ENCODE peak calls at places on chromosomes 16 and 17, in four cellular contexts. One of them, this sample, is unnamed.

GRCh38 chr16:1343428-1344242 is 8.0 kb downstream of the TSR3 start:
- DNase-seq in cardiac fibroblast: no peak
- DNase-seq in HAP-1: no peak
- DNase-seq in GM10248: no peak
- DNase-seq in this sample: no peak

GRCh38 chr17:58341861-58342475 is 10.0 kb downstream of the SUPT4H1 start:
- DNase-seq in HAP-1: no peak
- DNase-seq in cardiac fibroblast: no peak
- DNase-seq in GM10248: no peak
- DNase-seq in this sample: no peak

GRCh38 chr16:60755907-60756306 is 1280.3 kb downstream of the CDH8 start:
- DNase-seq in GM10248: no peak
- DNase-seq in HAP-1: no peak
- DNase-seq in cardiac fibroblast: no peak
- DNase-seq in this sample: no peak

GRCh38 chr16:12680531-12680930 is 123.2 kb downstream of the CPPED1 start:
- DNase-seq in GM10248: no peak
- DNase-seq in HAP-1: no peak
- DNase-seq in cardiac fibroblast: no peak
- DNase-seq in this sample: no peak

GRCh38 chr17:8991514-8992285 is 26.2 kb upstream of the PIK3R5 start:
- DNase-seq in GM10248: peak
- DNase-seq in cardiac fibroblast: peak
- DNase-seq in HAP-1: peak
- DNase-seq in this sample: peak

GRCh38 chr17:77872199-77872598 is 86.3 kb upstream of the TNRC6C start:
- DNase-seq in cardiac fibroblast: no peak
- DNase-seq in HAP-1: no peak
- DNase-seq in GM10248: no peak
- DNase-seq in this sample: no peak

GRCh38 chr17:45171338-45172231 is 9.9 kb downstream of the HEXIM2 start:
- DNase-seq in cardiac fibroblast: no peak
- DNase-seq in GM10248: no peak
- DNase-seq in HAP-1: no peak
- DNase-seq in this sample: no peak

GRCh38 chr17:61168506-61168905 is 231.1 kb upstream of the TBX2 start:
- DNase-seq in cardiac fibroblast: no peak
- DNase-seq in GM10248: no peak
- DNase-seq in HAP-1: no peak
- DNase-seq in this sample: peak

GRCh38 chr16:73846292-73846849 is 450.2 kb upstream of the PSMD7 start:
- DNase-seq in cardiac fibroblast: no peak
- DNase-seq in HAP-1: no peak
- DNase-seq in GM10248: no peak
- DNase-seq in this sample: no peak